ENCODE peak calls at places on chromosomes 7 and 10, in seven cellular contexts. H is EL; T is AG09309; Z is MM.1S; W is T-helper 1 cell; X is sciatic nerve; K is activated CD4-positive, CD25-positive, alpha-beta regulatory T cell. V is an unnamed sample.

GRCh38 chr7:157613575-157614322 is 276.9 kb downstream of the DNAJB6 start:
- DNase-seq in H (no peak), T (no peak), Z (no peak), W (no peak), X (peak), K (no peak), V (no peak)

GRCh38 chr7:66297579-66297978 is 92.4 kb downstream of the TPST1 start:
- DNase-seq in H (no peak), T (no peak), Z (no peak), W (no peak), X (no peak), K (no peak), V (no peak)

GRCh38 chr7:1144269-1144771 is 15.7 kb downstream of the ZFAND2A start:
- DNase-seq in H (peak), T (no peak), Z (no peak), W (no peak), X (peak), K (no peak), V (no peak)

GRCh38 chr10:47299989-47300931 is at the start of gene GDF10:
- DNase-seq in H (no peak), T (no peak), Z (no peak), W (no peak), X (no peak), K (no peak), V (no peak)

GRCh38 chr7:144830024-144830785 is 5.6 kb downstream of the TPK1 start:
- DNase-seq in H (peak), T (no peak), Z (no peak), W (no peak), X (no peak), K (no peak), V (no peak)

GRCh38 chr10:85317827-85318226 is 989.4 kb downstream of the CCSER2 start:
- DNase-seq in H (no peak), T (no peak), Z (peak), W (no peak), X (no peak), K (no peak), V (no peak)

GRCh38 chr10:20970044-20970443 is 72.9 kb upstream of the NEBL start:
- DNase-seq in H (no peak), T (no peak), Z (no peak), W (no peak), X (no peak), K (no peak), V (no peak)

GRCh38 chr10:104577861-104578480 is 63.1 kb upstream of the SORCS3 start:
- DNase-seq in H (no peak), T (no peak), Z (no peak), W (no peak), X (no peak), K (no peak), V (no peak)

GRCh38 chr10:129637841-129638240 is 170.8 kb downstream of the MGMT start:
- DNase-seq in H (no peak), T (no peak), Z (no peak), W (no peak), X (no peak), K (no peak), V (no peak)

GRCh38 chr10:130553846-130554245 is 417.7 kb downstream of the GLRX3 start:
- DNase-seq in H (no peak), T (no peak), Z (no peak), W (no peak), X (no peak), K (no peak), V (no peak)

GRCh38 chr7:24968165-24968564 is 11.8 kb downstream of the OSBPL3 start:
- DNase-seq in H (no peak), T (no peak), Z (no peak), W (no peak), X (no peak), K (no peak), V (no peak)

GRCh38 chr10:14409247-14409646 is 78.5 kb upstream of the FRMD4A start:
- DNase-seq in H (no peak), T (no peak), Z (peak), W (no peak), X (no peak), K (no peak), V (no peak)

GRCh38 chr7:48628950-48629349 is 295.4 kb upstream of the CDC14C start:
- DNase-seq in H (no peak), T (no peak), Z (no peak), W (no peak), X (no peak), K (no peak), V (no peak)

GRCh38 chr7:155731375-155731774 is 80.9 kb downstream of the SHH start:
- DNase-seq in H (no peak), T (no peak), Z (no peak), W (no peak), X (no peak), K (no peak), V (no peak)

GRCh38 chr10:35420044-35420443 is 83.7 kb downstream of the CCNY start:
- DNase-seq in H (peak), T (no peak), Z (no peak), W (no peak), X (no peak), K (no peak), V (no peak)

GRCh38 chr10:98273454-98273850 is 5.5 kb upstream of the LOXL4 start:
- DNase-seq in H (no peak), T (no peak), Z (no peak), W (no peak), X (no peak), K (no peak), V (no peak)

GRCh38 chr7:94588090-94588489 is 67.8 kb downstream of the SGCE start:
- DNase-seq in H (no peak), T (no peak), Z (no peak), W (no peak), X (no peak), K (no peak), V (no peak)

GRCh38 chr10:28496017-28496416 is 36.9 kb upstream of the WAC start:
- DNase-seq in H (no peak), T (no peak), Z (no peak), W (no peak), X (no peak), K (no peak), V (no peak)

GRCh38 chr7:155814569-155815276 is 2.5 kb upstream of the SHH start:
- DNase-seq in H (no peak), T (no peak), Z (no peak), W (no peak), X (no peak), K (no peak), V (no peak)

GRCh38 chr10:133156674-133157579 is 3.1 kb upstream of the KNDC1 start:
- DNase-seq in H (no peak), T (no peak), Z (no peak), W (no peak), X (peak), K (no peak), V (no peak)

GRCh38 chr10:32207544-32207943 is 139.4 kb downstream of the EPC1 start:
- DNase-seq in H (peak), T (no peak), Z (peak), W (peak), X (no peak), K (no peak), V (peak)

GRCh38 chr7:92633211-92633906 is 43.2 kb upstream of the FAM133B start:
- DNase-seq in H (peak), T (peak), Z (peak), W (no peak), X (no peak), K (no peak), V (peak)

GRCh38 chr10:37754538-37755323 is 102.7 kb downstream of the ZNF248 start:
- DNase-seq in H (peak), T (peak), Z (peak), W (no peak), X (no peak), K (no peak), V (peak)

GRCh38 chr10:14259696-14260595 is 70.8 kb downstream of the FRMD4A start:
- DNase-seq in H (peak), T (peak), Z (no peak), W (no peak), X (no peak), K (no peak), V (no peak)

GRCh38 chr10:79202188-79203013 is 133.6 kb downstream of the ZMIZ1 start:
- DNase-seq in H (peak), T (no peak), Z (peak), W (no peak), X (no peak), K (no peak), V (no peak)

GRCh38 chr7:137790828-137791227 is 55.9 kb downstream of the DGKI start:
- DNase-seq in H (no peak), T (no peak), Z (no peak), W (no peak), X (no peak), K (no peak), V (no peak)

V was measured in KG1.